ENCODE peak calls at places on chromosomes 7 and 10, in six cellular contexts. One of them, this sample, is unnamed.

GRCh38 chr7:6637544-6638229 is 569 bp downstream of the ZNF316 start:
- DNase-seq in AG09309: no peak
- DNase-seq in IMR-90: peak
- DNase-seq in astrocyte: peak
- DNase-seq in chondrocyte: no peak
- DNase-seq in sigmoid colon: no peak
- DNase-seq in this sample: peak

GRCh38 chr7:7103343-7104313 is 78.7 kb upstream of the C1GALT1 start:
- DNase-seq in AG09309: peak
- DNase-seq in IMR-90: peak
- DNase-seq in chondrocyte: no peak
- DNase-seq in sigmoid colon: no peak
- DNase-seq in astrocyte: peak
- DNase-seq in this sample: no peak

GRCh38 chr7:815284-816216 is 16.7 kb upstream of the SUN1 start:
- DNase-seq in chondrocyte: peak
- DNase-seq in sigmoid colon: peak
- DNase-seq in AG09309: no peak
- DNase-seq in IMR-90: no peak
- DNase-seq in astrocyte: no peak
- DNase-seq in this sample: peak

GRCh38 chr7:152544971-152545619 is 109.3 kb upstream of the KMT2C start:
- DNase-seq in sigmoid colon: no peak
- DNase-seq in astrocyte: no peak
- DNase-seq in AG09309: no peak
- DNase-seq in chondrocyte: no peak
- DNase-seq in IMR-90: no peak
- DNase-seq in this sample: no peak

GRCh38 chr7:130273081-130273699 is 6.5 kb downstream of the CPA2 start:
- DNase-seq in sigmoid colon: no peak
- DNase-seq in astrocyte: peak
- DNase-seq in IMR-90: peak
- DNase-seq in chondrocyte: no peak
- DNase-seq in AG09309: no peak
- DNase-seq in this sample: peak

GRCh38 chr7:258476-259190 is 31.3 kb upstream of the FOXL3 start:
- DNase-seq in chondrocyte: peak
- DNase-seq in sigmoid colon: no peak
- DNase-seq in IMR-90: no peak
- DNase-seq in astrocyte: no peak
- DNase-seq in AG09309: no peak
- DNase-seq in this sample: no peak

GRCh38 chr10:3105166-3105565 is 37.8 kb downstream of the PFKP start:
- DNase-seq in IMR-90: no peak
- DNase-seq in chondrocyte: peak
- DNase-seq in AG09309: no peak
- DNase-seq in sigmoid colon: no peak
- DNase-seq in astrocyte: no peak
- DNase-seq in this sample: no peak

GRCh38 chr10:22263106-22263505 is 45.3 kb upstream of the EBLN1 start:
- DNase-seq in IMR-90: no peak
- DNase-seq in sigmoid colon: no peak
- DNase-seq in astrocyte: no peak
- DNase-seq in AG09309: no peak
- DNase-seq in chondrocyte: no peak
- DNase-seq in this sample: no peak

GRCh38 chr7:30727061-30727945 is 24.6 kb upstream of the INMT start:
- DNase-seq in sigmoid colon: no peak
- DNase-seq in IMR-90: peak
- DNase-seq in AG09309: no peak
- DNase-seq in chondrocyte: no peak
- DNase-seq in astrocyte: no peak
- DNase-seq in this sample: no peak

GRCh38 chr7:157136372-157136771 is 2.4 kb upstream of the UBE3C start:
- DNase-seq in sigmoid colon: no peak
- DNase-seq in AG09309: peak
- DNase-seq in IMR-90: peak
- DNase-seq in chondrocyte: no peak
- DNase-seq in astrocyte: peak
- DNase-seq in this sample: no peak

GRCh38 chr10:6473430-6473829 is 106.6 kb downstream of the PRKCQ start:
- DNase-seq in chondrocyte: no peak
- DNase-seq in astrocyte: no peak
- DNase-seq in sigmoid colon: no peak
- DNase-seq in AG09309: no peak
- DNase-seq in IMR-90: no peak
- DNase-seq in this sample: no peak

GRCh38 chr10:97479939-97480338 is 18.3 kb downstream of the MMS19 start:
- DNase-seq in chondrocyte: no peak
- DNase-seq in sigmoid colon: no peak
- DNase-seq in IMR-90: no peak
- DNase-seq in astrocyte: no peak
- DNase-seq in AG09309: no peak
- DNase-seq in this sample: no peak

GRCh38 chr10:93553501-93554374 is 12.7 kb upstream of the FFAR4 start:
- DNase-seq in AG09309: no peak
- DNase-seq in IMR-90: no peak
- DNase-seq in chondrocyte: no peak
- DNase-seq in sigmoid colon: no peak
- DNase-seq in astrocyte: no peak
- DNase-seq in this sample: no peak

GRCh38 chr7:157549612-157550299 is 213.0 kb downstream of the DNAJB6 start:
- DNase-seq in AG09309: no peak
- DNase-seq in sigmoid colon: peak
- DNase-seq in astrocyte: no peak
- DNase-seq in IMR-90: no peak
- DNase-seq in chondrocyte: peak
- DNase-seq in this sample: no peak

GRCh38 chr7:66682350-66683093 is 53.8 kb downstream of the KCTD7 start:
- DNase-seq in astrocyte: peak
- DNase-seq in sigmoid colon: peak
- DNase-seq in AG09309: no peak
- DNase-seq in IMR-90: peak
- DNase-seq in chondrocyte: no peak
- DNase-seq in this sample: peak

GRCh38 chr7:22001345-22002004 is 55.8 kb upstream of the CDCA7L start:
- DNase-seq in AG09309: peak
- DNase-seq in chondrocyte: no peak
- DNase-seq in astrocyte: peak
- DNase-seq in sigmoid colon: no peak
- DNase-seq in IMR-90: peak
- DNase-seq in this sample: peak

GRCh38 chr10:27285093-27285492 is 44.5 kb upstream of the ACBD5 start:
- DNase-seq in sigmoid colon: no peak
- DNase-seq in chondrocyte: no peak
- DNase-seq in AG09309: no peak
- DNase-seq in astrocyte: peak
- DNase-seq in IMR-90: peak
- DNase-seq in this sample: no peak

GRCh38 chr10:102306710-102307109 is 61.4 kb downstream of the GBF1 start:
- DNase-seq in astrocyte: no peak
- DNase-seq in chondrocyte: no peak
- DNase-seq in sigmoid colon: no peak
- DNase-seq in IMR-90: no peak
- DNase-seq in AG09309: no peak
- DNase-seq in this sample: no peak

GRCh38 chr7:135976312-135977019 is 693 bp downstream of the MTPN start:
- DNase-seq in sigmoid colon: no peak
- DNase-seq in chondrocyte: no peak
- DNase-seq in AG09309: no peak
- DNase-seq in IMR-90: peak
- DNase-seq in astrocyte: no peak
- DNase-seq in this sample: no peak

GRCh38 chr7:29063872-29064271 is 82.5 kb downstream of the CPVL start:
- DNase-seq in sigmoid colon: no peak
- DNase-seq in AG09309: no peak
- DNase-seq in IMR-90: no peak
- DNase-seq in astrocyte: no peak
- DNase-seq in chondrocyte: no peak
- DNase-seq in this sample: no peak

DNA sequence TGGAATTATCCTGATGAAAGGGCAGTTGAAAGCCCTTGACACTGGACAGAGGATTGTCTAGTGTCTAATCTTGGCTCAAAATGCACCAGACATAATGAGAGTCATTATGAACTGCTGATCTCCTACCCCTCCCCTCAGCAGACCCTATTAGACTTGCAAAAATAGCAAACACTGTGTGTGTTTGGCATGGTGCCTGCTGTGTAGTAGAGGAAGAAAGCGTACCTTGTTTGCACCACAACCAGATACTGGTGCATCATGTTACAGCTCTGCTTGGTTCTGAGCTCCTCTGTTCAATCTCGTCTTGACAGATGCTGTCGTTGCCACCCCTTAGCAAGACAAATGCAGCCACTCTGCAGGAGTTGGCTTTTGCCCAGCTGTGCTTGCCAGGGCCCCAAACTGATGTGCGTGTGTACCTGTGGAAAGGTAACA is 336.2 kb downstream of the AUTS2 start:
- DNase-seq in astrocyte: no peak
- DNase-seq in AG09309: no peak
- DNase-seq in sigmoid colon: no peak
- DNase-seq in chondrocyte: no peak
- DNase-seq in IMR-90: no peak
- DNase-seq in this sample: no peak
- TF ChIP-seq CTCF in astrocyte: no peak
- TF ChIP-seq CTCF in AG09309: no peak
- TF ChIP-seq CTCF in sigmoid colon: no peak
- TF ChIP-seq CTCF in chondrocyte: no peak
- TF ChIP-seq CTCF in IMR-90: no peak
- TF ChIP-seq CTCF in this sample: no peak

GRCh38 chr7:90178166-90178565 is 23.9 kb downstream of the STEAP1 start:
- DNase-seq in chondrocyte: no peak
- DNase-seq in IMR-90: no peak
- DNase-seq in astrocyte: no peak
- DNase-seq in AG09309: no peak
- DNase-seq in sigmoid colon: no peak
- DNase-seq in this sample: no peak

GRCh38 chr7:90180011-90180585 is 25.8 kb downstream of the STEAP1 start:
- DNase-seq in astrocyte: peak
- DNase-seq in sigmoid colon: no peak
- DNase-seq in IMR-90: peak
- DNase-seq in AG09309: peak
- DNase-seq in chondrocyte: no peak
- DNase-seq in this sample: no peak

GRCh38 chr7:90181485-90181884 is 27.2 kb downstream of the STEAP1 start:
- DNase-seq in sigmoid colon: no peak
- DNase-seq in AG09309: no peak
- DNase-seq in astrocyte: no peak
- DNase-seq in IMR-90: no peak
- DNase-seq in chondrocyte: no peak
- DNase-seq in this sample: no peak

GRCh38 chr7:90178592-90179279 is 24.5 kb downstream of the STEAP1 start:
- DNase-seq in AG09309: peak
- DNase-seq in sigmoid colon: no peak
- DNase-seq in chondrocyte: no peak
- DNase-seq in IMR-90: peak
- DNase-seq in astrocyte: peak
- DNase-seq in this sample: no peak

DNA sequence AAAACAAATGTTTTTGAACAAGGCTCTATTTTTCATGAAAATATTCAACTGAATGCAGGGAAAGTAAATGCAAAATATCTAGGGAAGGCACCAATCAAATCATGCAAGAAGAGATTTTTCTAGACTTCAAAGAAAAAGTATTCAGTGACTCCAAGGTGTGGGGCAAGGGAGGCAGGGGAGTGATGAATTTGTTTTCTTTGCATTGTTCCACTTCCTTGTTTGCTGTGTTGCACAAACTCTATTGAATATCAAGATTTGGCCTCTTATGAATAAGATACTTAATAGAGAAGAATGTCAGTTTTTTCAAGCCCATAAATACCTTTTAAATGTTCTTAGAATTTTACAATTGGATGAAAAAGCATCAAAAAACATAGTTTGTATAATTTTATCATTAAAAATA is 26.4 kb downstream of the STEAP1 start:
- DNase-seq in IMR-90: no peak
- DNase-seq in sigmoid colon: no peak
- DNase-seq in AG09309: no peak
- DNase-seq in astrocyte: no peak
- DNase-seq in chondrocyte: no peak
- DNase-seq in this sample: no peak
- TF ChIP-seq CTCF in IMR-90: no peak
- TF ChIP-seq CTCF in sigmoid colon: no peak
- TF ChIP-seq CTCF in AG09309: no peak
- TF ChIP-seq CTCF in astrocyte: no peak
- TF ChIP-seq CTCF in chondrocyte: no peak
- TF ChIP-seq CTCF in this sample: no peak

GRCh38 chr10:64091889-64092288 is 570.7 kb downstream of the REEP3 start:
- DNase-seq in sigmoid colon: no peak
- DNase-seq in chondrocyte: no peak
- DNase-seq in IMR-90: no peak
- DNase-seq in astrocyte: no peak
- DNase-seq in AG09309: no peak
- DNase-seq in this sample: no peak
- TF ChIP-seq CTCF in sigmoid colon: no peak
- TF ChIP-seq CTCF in chondrocyte: peak
- TF ChIP-seq CTCF in IMR-90: peak
- TF ChIP-seq CTCF in astrocyte: no peak
- TF ChIP-seq CTCF in AG09309: no peak
- TF ChIP-seq CTCF in this sample: peak

DNA sequence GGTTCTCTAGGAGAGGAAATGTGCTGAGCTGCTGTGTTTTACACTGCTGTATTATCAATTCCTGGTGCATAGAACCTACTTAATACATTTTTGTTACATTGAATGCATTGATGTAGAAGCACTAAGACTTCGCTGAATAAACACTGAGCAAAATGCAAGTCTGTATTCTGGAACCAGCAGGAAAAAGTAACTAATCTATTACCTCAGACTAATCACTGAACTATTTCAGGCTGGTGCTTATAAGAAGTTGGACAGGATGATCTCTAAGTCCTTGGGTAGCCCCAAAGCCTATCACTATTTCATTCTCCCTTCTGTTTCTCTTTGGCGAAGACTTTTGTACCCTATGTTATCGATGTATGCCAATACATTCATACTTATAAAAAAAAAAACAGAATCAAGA is 87.2 kb upstream of the LRRTM3 start:
- DNase-seq in astrocyte: peak
- DNase-seq in IMR-90: peak
- DNase-seq in chondrocyte: no peak
- DNase-seq in sigmoid colon: no peak
- DNase-seq in AG09309: no peak
- DNase-seq in this sample: no peak
- TF ChIP-seq CTCF in astrocyte: no peak
- TF ChIP-seq CTCF in IMR-90: no peak
- TF ChIP-seq CTCF in chondrocyte: no peak
- TF ChIP-seq CTCF in sigmoid colon: no peak
- TF ChIP-seq CTCF in AG09309: no peak
- TF ChIP-seq CTCF in this sample: no peak

GRCh38 chr10:32005050-32005449 is 51.2 kb downstream of the KIF5B start:
- DNase-seq in IMR-90: peak
- DNase-seq in chondrocyte: no peak
- DNase-seq in sigmoid colon: no peak
- DNase-seq in astrocyte: peak
- DNase-seq in AG09309: no peak
- DNase-seq in this sample: no peak
- TF ChIP-seq CTCF in IMR-90: peak
- TF ChIP-seq CTCF in chondrocyte: peak
- TF ChIP-seq CTCF in sigmoid colon: peak
- TF ChIP-seq CTCF in astrocyte: peak
- TF ChIP-seq CTCF in AG09309: peak
- TF ChIP-seq CTCF in this sample: peak

This sample was measured in progenitor cell of endocrine pancreas.